ENCODE peak calls at places on chromosomes 7 and 10, in six cellular contexts. M, X, Y, K, N and P are unnamed samples.

GRCh38 chr7:159028456-159029401 is 115.9 kb downstream of the VIPR2 start:
- DNase-seq in M (no peak), X (no peak), Y (no peak), K (no peak), N (no peak), P (no peak)

GRCh38 chr7:99975782-99976521 is at the start of gene AZGP1:
- DNase-seq in M (peak; percentile 95), X (no peak), Y (no peak), K (no peak), N (no peak), P (no peak)

GRCh38 chr10:127576011-127576410 is 26.9 kb downstream of the NPS start:
- DNase-seq in M (no peak), X (no peak), Y (no peak), K (no peak), N (no peak), P (no peak)

GRCh38 chr7:46220066-46220630 is 299.1 kb upstream of the IGFBP3 start:
- DNase-seq in M (no peak), X (no peak), Y (peak; percentile 23), K (no peak), N (no peak), P (no peak)

GRCh38 chr7:13414181-13414580 is 575.3 kb downstream of the ETV1 start:
- DNase-seq in M (no peak), X (no peak), Y (no peak), K (no peak), N (no peak), P (no peak)

GRCh38 chr7:148142660-148143248 is 447.8 kb upstream of the C7orf33 start:
- DNase-seq in M (peak; percentile 26), X (peak; percentile 50), Y (peak; percentile 21), K (no peak), N (peak; percentile 19), P (peak; percentile 57)

GRCh38 chr7:158228986-158229385 is 358.6 kb downstream of the PTPRN2 start:
- DNase-seq in M (peak; percentile 31), X (no peak), Y (no peak), K (no peak), N (no peak), P (no peak)

GRCh38 chr7:2717293-2717904 is 29.4 kb downstream of the AMZ1 start:
- DNase-seq in M (no peak), X (no peak), Y (peak; percentile 62), K (no peak), N (peak; percentile 88), P (peak; percentile 56)

GRCh38 chr10:6119423-6119822 is 30.6 kb downstream of the RBM17 start:
- DNase-seq in M (no peak), X (no peak), Y (no peak), K (no peak), N (no peak), P (no peak)

GRCh38 chr7:50068026-50068425 is 25.0 kb downstream of the ZPBP start:
- DNase-seq in M (peak; percentile 12), X (peak; percentile 27), Y (no peak), K (no peak), N (no peak), P (peak; percentile 12)

GRCh38 chr10:118523775-118524174 is 71.7 kb downstream of the PRLHR start:
- DNase-seq in M (no peak), X (no peak), Y (peak; percentile 5), K (no peak), N (no peak), P (no peak)

GRCh38 chr7:14687777-14688176 is 214.8 kb downstream of the DGKB start:
- DNase-seq in M (no peak), X (no peak), Y (no peak), K (no peak), N (no peak), P (peak; percentile 54)

GRCh38 chr7:116607299-116607698 is 64.7 kb upstream of the MET start:
- DNase-seq in M (no peak), X (no peak), Y (no peak), K (no peak), N (no peak), P (no peak)

GRCh38 chr10:24417053-24417452 is 208.1 kb downstream of the KIAA1217 start:
- DNase-seq in M (no peak), X (no peak), Y (no peak), K (no peak), N (no peak), P (no peak)

GRCh38 chr7:131829911-131830310 is 273.5 kb upstream of the PODXL start:
- DNase-seq in M (no peak), X (no peak), Y (no peak), K (no peak), N (no peak), P (no peak)

GRCh38 chr7:99839560-99840011 is 11.8 kb downstream of the CYP3A43 start:
- DNase-seq in M (no peak), X (no peak), Y (no peak), K (no peak), N (no peak), P (no peak)

GRCh38 chr10:100816671-100817070 is 71.3 kb downstream of the PAX2 start:
- DNase-seq in M (no peak), X (no peak), Y (no peak), K (no peak), N (no peak), P (no peak)

GRCh38 chr7:52962402-52962801 is 73.0 kb upstream of the POM121L12 start:
- DNase-seq in M (no peak), X (no peak), Y (no peak), K (no peak), N (no peak), P (no peak)

GRCh38 chr7:127588697-127589482 is 679 bp downstream of the ARF5 start:
- DNase-seq in M (peak; percentile 50), X (peak; percentile 60), Y (peak; percentile 51), K (no peak), N (peak; percentile 77), P (peak; percentile 65)

DNA sequence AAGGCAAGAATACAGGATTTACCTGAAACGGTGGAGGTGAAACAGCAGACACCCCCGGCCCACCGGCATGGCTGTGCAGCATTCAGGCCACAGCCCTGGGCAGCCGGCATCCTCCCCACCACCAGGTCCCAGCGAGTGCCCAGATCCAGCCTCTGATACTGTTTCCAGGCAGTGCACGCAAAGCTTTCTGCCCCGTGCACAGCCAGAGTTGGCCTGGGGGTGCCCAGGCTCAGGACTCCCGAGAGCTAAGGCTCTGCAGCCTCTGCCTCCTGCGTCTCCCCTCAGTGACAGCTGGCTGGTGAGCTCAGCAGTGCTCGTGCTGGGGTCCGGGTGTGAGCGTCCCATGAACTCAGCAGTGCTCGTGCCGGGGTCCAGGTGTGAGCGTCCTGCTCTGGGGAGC is 65.4 kb downstream of the CFAP46 start:
- DNase-seq in M (no peak), X (no peak), Y (no peak), K (no peak), N (no peak), P (no peak)
- TF ChIP-seq BHLHE40 in M (no peak), X (no peak), Y (no peak), K (no peak), N (no peak), P (no peak)

GRCh38 chr10:75014516-75015230 is 96.8 kb upstream of the SAMD8 start:
- DNase-seq in M (no peak), X (no peak), Y (no peak), K (no peak), N (no peak), P (no peak)
- TF ChIP-seq BHLHE40 in M (no peak), X (no peak), Y (no peak), K (no peak), N (no peak), P (no peak)

GRCh38 chr7:120160166-120160565 is 112.8 kb upstream of the KCND2 start:
- DNase-seq in M (no peak), X (no peak), Y (no peak), K (no peak), N (no peak), P (no peak)
- TF ChIP-seq BHLHE40 in M (no peak), X (no peak), Y (no peak), K (no peak), N (no peak), P (no peak)

GRCh38 chr7:106071356-106071998 is 40.6 kb downstream of the SYPL1 start:
- DNase-seq in M (no peak), X (no peak), Y (no peak), K (peak; percentile 98), N (no peak), P (no peak)
- TF ChIP-seq BHLHE40 in M (no peak), X (no peak), Y (no peak), K (peak; percentile 66), N (no peak), P (no peak)

GRCh38 chr7:128777156-128778123 is 1.8 kb upstream of the OPN1SW start:
- DNase-seq in M (peak; percentile 45), X (no peak), Y (peak; percentile 22), K (no peak), N (peak; percentile 26), P (no peak)
- TF ChIP-seq BHLHE40 in M (no peak), X (no peak), Y (no peak), K (no peak), N (no peak), P (no peak)

DNA sequence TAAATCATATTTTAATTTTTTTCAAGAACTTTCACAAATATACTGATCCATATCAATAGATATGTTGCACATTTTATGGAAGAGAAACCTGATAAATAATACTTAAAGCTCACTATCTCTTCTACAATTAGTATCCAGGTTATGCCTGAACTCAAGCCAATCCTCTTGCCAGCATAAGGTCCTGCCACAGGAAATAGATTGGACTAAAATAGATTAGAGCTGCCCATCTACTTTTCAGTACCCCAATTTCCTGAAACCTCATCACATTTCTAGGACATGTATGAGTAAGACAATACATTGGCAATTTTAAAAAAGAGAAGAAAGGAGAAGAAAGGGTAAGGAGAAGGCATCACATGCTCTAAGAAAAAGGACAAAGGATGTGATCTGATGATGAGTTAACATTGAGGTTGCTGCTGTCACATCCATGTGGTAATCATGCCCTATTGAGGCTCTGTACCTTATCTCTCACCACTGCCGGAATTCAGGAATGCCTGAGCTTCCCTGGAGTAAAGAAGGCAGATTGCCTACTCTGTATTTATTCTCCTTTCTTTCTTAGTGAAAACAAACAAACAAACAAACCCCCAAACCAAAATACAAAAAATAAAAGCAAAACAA is 199.7 kb downstream of the ANK3 start:
- DNase-seq in M (no peak), X (no peak), Y (no peak), K (no peak), N (no peak), P (no peak)
- TF ChIP-seq BHLHE40 in M (no peak), X (no peak), Y (no peak), K (no peak), N (no peak), P (no peak)

GRCh38 chr10:77090381-77091356 is 546.9 kb downstream of the KCNMA1 start:
- DNase-seq in M (no peak), X (no peak), Y (no peak), K (no peak), N (no peak), P (peak; percentile 27)
- TF ChIP-seq BHLHE40 in M (no peak), X (no peak), Y (no peak), K (no peak), N (no peak), P (no peak)

GRCh38 chr7:1466524-1467271 is 7.4 kb upstream of the MICALL2 start:
- DNase-seq in M (peak; percentile 93), X (peak; percentile 70), Y (peak; percentile 41), K (no peak), N (peak; percentile 62), P (peak; percentile 38)
- TF ChIP-seq BHLHE40 in M (no peak), X (no peak), Y (no peak), K (no peak), N (no peak), P (no peak)

GRCh38 chr10:52949899-52950298 is 177.3 kb upstream of the MBL2 start:
- DNase-seq in M (peak; percentile 32), X (peak; percentile 2), Y (no peak), K (no peak), N (no peak), P (no peak)
- TF ChIP-seq BHLHE40 in M (no peak), X (no peak), Y (no peak), K (no peak), N (no peak), P (no peak)